ENCODE peak calls at places on chromosomes 6 and 20, in ten cellular contexts. One of them, this sample, is unnamed.

GRCh38 chr20:36572701-36573102 is 695 bp upstream of the TGIF2 start:
- DNase-seq in cardiac muscle cell: peak; percentile 28
- DNase-seq in fibroblast of pulmonary artery: no peak
- DNase-seq in transverse colon: peak; percentile 31
- DNase-seq in heart right ventricle: no peak
- DNase-seq in astrocyte of the spinal cord: no peak
- DNase-seq in endodermal cell: no peak
- DNase-seq in brain microvascular endothelial cell: peak; percentile 28
- DNase-seq in stomach: peak; percentile 36
- DNase-seq in fibroblast of mammary gland: peak; percentile 37
- DNase-seq in this sample: peak; percentile 35

GRCh38 chr6:71395731-71396409 is 107.3 kb downstream of the OGFRL1 start:
- DNase-seq in cardiac muscle cell: no peak
- DNase-seq in stomach: peak; percentile 32
- DNase-seq in astrocyte of the spinal cord: no peak
- DNase-seq in endodermal cell: no peak
- DNase-seq in fibroblast of pulmonary artery: no peak
- DNase-seq in fibroblast of mammary gland: no peak
- DNase-seq in brain microvascular endothelial cell: no peak
- DNase-seq in transverse colon: no peak
- DNase-seq in heart right ventricle: no peak
- DNase-seq in this sample: no peak

GRCh38 chr6:117469356-117469755 is 13.1 kb upstream of the DCBLD1 start:
- DNase-seq in stomach: no peak
- DNase-seq in brain microvascular endothelial cell: no peak
- DNase-seq in cardiac muscle cell: no peak
- DNase-seq in fibroblast of pulmonary artery: no peak
- DNase-seq in astrocyte of the spinal cord: no peak
- DNase-seq in endodermal cell: no peak
- DNase-seq in fibroblast of mammary gland: no peak
- DNase-seq in heart right ventricle: no peak
- DNase-seq in transverse colon: no peak
- DNase-seq in this sample: no peak

GRCh38 chr20:22757424-22758189 is 173.2 kb upstream of the FOXA2 start:
- DNase-seq in brain microvascular endothelial cell: no peak
- DNase-seq in fibroblast of mammary gland: no peak
- DNase-seq in heart right ventricle: no peak
- DNase-seq in stomach: no peak
- DNase-seq in astrocyte of the spinal cord: no peak
- DNase-seq in transverse colon: no peak
- DNase-seq in endodermal cell: no peak
- DNase-seq in cardiac muscle cell: no peak
- DNase-seq in fibroblast of pulmonary artery: no peak
- DNase-seq in this sample: no peak

GRCh38 chr6:26087284-26088115 is at the start of gene HFE:
- DNase-seq in transverse colon: peak; percentile 57
- DNase-seq in cardiac muscle cell: peak; percentile 68
- DNase-seq in heart right ventricle: peak; percentile 65
- DNase-seq in stomach: peak; percentile 51
- DNase-seq in astrocyte of the spinal cord: peak; percentile 64
- DNase-seq in brain microvascular endothelial cell: peak; percentile 38
- DNase-seq in fibroblast of mammary gland: peak; percentile 65
- DNase-seq in endodermal cell: peak; percentile 78
- DNase-seq in fibroblast of pulmonary artery: peak; percentile 60
- DNase-seq in this sample: peak; percentile 65

GRCh38 chr6:37531026-37531425 is 31.3 kb upstream of the CCDC167 start:
- DNase-seq in stomach: no peak
- DNase-seq in astrocyte of the spinal cord: peak; percentile 25
- DNase-seq in fibroblast of mammary gland: peak; percentile 18
- DNase-seq in brain microvascular endothelial cell: peak; percentile 49
- DNase-seq in heart right ventricle: no peak
- DNase-seq in endodermal cell: no peak
- DNase-seq in cardiac muscle cell: no peak
- DNase-seq in transverse colon: no peak
- DNase-seq in fibroblast of pulmonary artery: no peak
- DNase-seq in this sample: no peak

GRCh38 chr20:63023071-63023835 is 16.5 kb upstream of the BHLHE23 start:
- DNase-seq in transverse colon: no peak
- DNase-seq in endodermal cell: no peak
- DNase-seq in fibroblast of pulmonary artery: no peak
- DNase-seq in astrocyte of the spinal cord: no peak
- DNase-seq in stomach: no peak
- DNase-seq in cardiac muscle cell: no peak
- DNase-seq in heart right ventricle: no peak
- DNase-seq in brain microvascular endothelial cell: no peak
- DNase-seq in fibroblast of mammary gland: no peak
- DNase-seq in this sample: no peak

GRCh38 chr6:25601797-25602679 is 50.0 kb upstream of the SCGN start:
- DNase-seq in fibroblast of mammary gland: peak; percentile 78
- DNase-seq in fibroblast of pulmonary artery: peak; percentile 81
- DNase-seq in stomach: no peak
- DNase-seq in astrocyte of the spinal cord: peak; percentile 66
- DNase-seq in brain microvascular endothelial cell: no peak
- DNase-seq in transverse colon: no peak
- DNase-seq in cardiac muscle cell: peak; percentile 80
- DNase-seq in heart right ventricle: no peak
- DNase-seq in endodermal cell: no peak
- DNase-seq in this sample: peak; percentile 80

GRCh38 chr20:24702501-24703283 is 233.3 kb downstream of the SYNDIG1 start:
- DNase-seq in cardiac muscle cell: no peak
- DNase-seq in fibroblast of mammary gland: no peak
- DNase-seq in brain microvascular endothelial cell: no peak
- DNase-seq in astrocyte of the spinal cord: no peak
- DNase-seq in transverse colon: no peak
- DNase-seq in stomach: no peak
- DNase-seq in endodermal cell: peak; percentile 31
- DNase-seq in heart right ventricle: no peak
- DNase-seq in fibroblast of pulmonary artery: no peak
- DNase-seq in this sample: no peak

GRCh38 chr6:13703496-13703895 is 8.1 kb downstream of the RANBP9 start:
- DNase-seq in fibroblast of pulmonary artery: no peak
- DNase-seq in heart right ventricle: no peak
- DNase-seq in stomach: no peak
- DNase-seq in fibroblast of mammary gland: no peak
- DNase-seq in endodermal cell: no peak
- DNase-seq in cardiac muscle cell: no peak
- DNase-seq in brain microvascular endothelial cell: no peak
- DNase-seq in transverse colon: no peak
- DNase-seq in astrocyte of the spinal cord: no peak
- DNase-seq in this sample: no peak
- H3K4me3 ChIP-seq in fibroblast of pulmonary artery: no peak overlapping the region
- H3K4me3 ChIP-seq in heart right ventricle: no peak overlapping the region
- H3K4me3 ChIP-seq in stomach: no peak overlapping the region
- H3K4me3 ChIP-seq in fibroblast of mammary gland: no peak overlapping the region
- H3K4me3 ChIP-seq in endodermal cell: peak overlapping the region; percentile 4
- H3K4me3 ChIP-seq in cardiac muscle cell: no peak overlapping the region
- H3K4me3 ChIP-seq in brain microvascular endothelial cell: no peak overlapping the region
- H3K4me3 ChIP-seq in transverse colon: no peak overlapping the region
- H3K4me3 ChIP-seq in astrocyte of the spinal cord: no peak overlapping the region
- H3K4me3 ChIP-seq in this sample: no peak overlapping the region

GRCh38 chr6:62283828-62284411 is 2.1 kb downstream of the KHDRBS2 start:
- DNase-seq in fibroblast of mammary gland: peak; percentile 28
- DNase-seq in stomach: no peak
- DNase-seq in astrocyte of the spinal cord: peak; percentile 1
- DNase-seq in transverse colon: no peak
- DNase-seq in endodermal cell: peak; percentile 46
- DNase-seq in fibroblast of pulmonary artery: peak; percentile 24
- DNase-seq in cardiac muscle cell: peak; percentile 4
- DNase-seq in brain microvascular endothelial cell: peak; percentile 14
- DNase-seq in heart right ventricle: peak; percentile 4
- DNase-seq in this sample: peak; percentile 32
- TF ChIP-seq CTCF in fibroblast of mammary gland: peak; percentile 46
- TF ChIP-seq CTCF in stomach: peak; percentile 17
- TF ChIP-seq CTCF in astrocyte of the spinal cord: peak; percentile 30
- TF ChIP-seq CTCF in transverse colon: peak; percentile 42
- TF ChIP-seq CTCF in endodermal cell: peak; percentile 85
- TF ChIP-seq CTCF in fibroblast of pulmonary artery: peak; percentile 45
- TF ChIP-seq CTCF in cardiac muscle cell: peak; percentile 34
- TF ChIP-seq CTCF in brain microvascular endothelial cell: no peak
- TF ChIP-seq CTCF in heart right ventricle: peak; percentile 47
- TF ChIP-seq CTCF in this sample: peak; percentile 45

GRCh38 chr6:152698692-152699091 is 995 bp downstream of the MYCT1 start:
- DNase-seq in cardiac muscle cell: no peak
- DNase-seq in fibroblast of mammary gland: no peak
- DNase-seq in brain microvascular endothelial cell: no peak
- DNase-seq in astrocyte of the spinal cord: no peak
- DNase-seq in fibroblast of pulmonary artery: peak; percentile 31
- DNase-seq in transverse colon: no peak
- DNase-seq in endodermal cell: no peak
- DNase-seq in heart right ventricle: no peak
- DNase-seq in stomach: no peak
- DNase-seq in this sample: no peak
- H3K4me3 ChIP-seq in cardiac muscle cell: no peak overlapping the region
- H3K4me3 ChIP-seq in fibroblast of mammary gland: no peak overlapping the region
- H3K4me3 ChIP-seq in brain microvascular endothelial cell: no peak overlapping the region
- H3K4me3 ChIP-seq in astrocyte of the spinal cord: no peak overlapping the region
- H3K4me3 ChIP-seq in fibroblast of pulmonary artery: peak overlapping the region; percentile 54
- H3K4me3 ChIP-seq in transverse colon: no peak overlapping the region
- H3K4me3 ChIP-seq in endodermal cell: no peak overlapping the region
- H3K4me3 ChIP-seq in heart right ventricle: peak overlapping the region; percentile 51
- H3K4me3 ChIP-seq in stomach: no peak overlapping the region
- H3K4me3 ChIP-seq in this sample: no peak overlapping the region

GRCh38 chr20:47230811-47231256 is 125.7 kb downstream of the ZMYND8 start:
- DNase-seq in astrocyte of the spinal cord: no peak
- DNase-seq in cardiac muscle cell: no peak
- DNase-seq in stomach: no peak
- DNase-seq in heart right ventricle: no peak
- DNase-seq in brain microvascular endothelial cell: peak; percentile 43
- DNase-seq in transverse colon: no peak
- DNase-seq in fibroblast of mammary gland: no peak
- DNase-seq in fibroblast of pulmonary artery: no peak
- DNase-seq in endodermal cell: no peak
- DNase-seq in this sample: no peak

GRCh38 chr20:47233333-47234188 is 122.9 kb downstream of the ZMYND8 start:
- DNase-seq in transverse colon: no peak
- DNase-seq in fibroblast of mammary gland: peak; percentile 73
- DNase-seq in stomach: no peak
- DNase-seq in heart right ventricle: no peak
- DNase-seq in endodermal cell: no peak
- DNase-seq in astrocyte of the spinal cord: peak; percentile 53
- DNase-seq in brain microvascular endothelial cell: no peak
- DNase-seq in cardiac muscle cell: peak; percentile 47
- DNase-seq in fibroblast of pulmonary artery: peak; percentile 26
- DNase-seq in this sample: peak; percentile 53

GRCh38 chr20:47228654-47229053 is 127.8 kb downstream of the ZMYND8 start:
- DNase-seq in fibroblast of pulmonary artery: no peak
- DNase-seq in stomach: no peak
- DNase-seq in transverse colon: no peak
- DNase-seq in heart right ventricle: peak; percentile 25
- DNase-seq in brain microvascular endothelial cell: no peak
- DNase-seq in fibroblast of mammary gland: no peak
- DNase-seq in endodermal cell: no peak
- DNase-seq in cardiac muscle cell: no peak
- DNase-seq in astrocyte of the spinal cord: no peak
- DNase-seq in this sample: no peak

GRCh38 chr20:47232518-47232917 is 124.0 kb downstream of the ZMYND8 start:
- DNase-seq in astrocyte of the spinal cord: no peak
- DNase-seq in endodermal cell: no peak
- DNase-seq in cardiac muscle cell: no peak
- DNase-seq in transverse colon: no peak
- DNase-seq in fibroblast of mammary gland: no peak
- DNase-seq in heart right ventricle: no peak
- DNase-seq in fibroblast of pulmonary artery: no peak
- DNase-seq in brain microvascular endothelial cell: no peak
- DNase-seq in stomach: no peak
- DNase-seq in this sample: no peak

GRCh38 chr20:47231382-47232042 is 125.0 kb downstream of the ZMYND8 start:
- DNase-seq in heart right ventricle: no peak
- DNase-seq in fibroblast of pulmonary artery: peak; percentile 63
- DNase-seq in brain microvascular endothelial cell: peak; percentile 56
- DNase-seq in stomach: no peak
- DNase-seq in astrocyte of the spinal cord: peak; percentile 84
- DNase-seq in fibroblast of mammary gland: no peak
- DNase-seq in cardiac muscle cell: peak; percentile 61
- DNase-seq in endodermal cell: no peak
- DNase-seq in transverse colon: no peak
- DNase-seq in this sample: peak; percentile 89
- TF ChIP-seq CTCF in heart right ventricle: no peak
- TF ChIP-seq CTCF in fibroblast of pulmonary artery: no peak
- TF ChIP-seq CTCF in brain microvascular endothelial cell: peak; percentile 37
- TF ChIP-seq CTCF in stomach: no peak
- TF ChIP-seq CTCF in astrocyte of the spinal cord: peak; percentile 26
- TF ChIP-seq CTCF in fibroblast of mammary gland: no peak
- TF ChIP-seq CTCF in cardiac muscle cell: no peak
- TF ChIP-seq CTCF in endodermal cell: no peak
- TF ChIP-seq CTCF in transverse colon: no peak
- TF ChIP-seq CTCF in this sample: peak; percentile 58

GRCh38 chr6:150177260-150178246 is 34.7 kb downstream of the PPP1R14C start:
- DNase-seq in transverse colon: peak; percentile 52
- DNase-seq in stomach: no peak
- DNase-seq in astrocyte of the spinal cord: peak; percentile 55
- DNase-seq in cardiac muscle cell: no peak
- DNase-seq in fibroblast of pulmonary artery: no peak
- DNase-seq in fibroblast of mammary gland: peak; percentile 17
- DNase-seq in endodermal cell: no peak
- DNase-seq in heart right ventricle: peak; percentile 52
- DNase-seq in brain microvascular endothelial cell: peak; percentile 22
- DNase-seq in this sample: peak; percentile 13

GRCh38 chr6:150176152-150176551 is 33.3 kb downstream of the PPP1R14C start:
- DNase-seq in fibroblast of mammary gland: no peak
- DNase-seq in heart right ventricle: peak; percentile 59
- DNase-seq in cardiac muscle cell: no peak
- DNase-seq in fibroblast of pulmonary artery: no peak
- DNase-seq in stomach: peak; percentile 48
- DNase-seq in transverse colon: peak; percentile 86
- DNase-seq in brain microvascular endothelial cell: no peak
- DNase-seq in astrocyte of the spinal cord: no peak
- DNase-seq in endodermal cell: no peak
- DNase-seq in this sample: no peak

GRCh38 chr6:150176659-150177058 is 33.8 kb downstream of the PPP1R14C start:
- DNase-seq in heart right ventricle: no peak
- DNase-seq in cardiac muscle cell: no peak
- DNase-seq in endodermal cell: no peak
- DNase-seq in stomach: no peak
- DNase-seq in transverse colon: no peak
- DNase-seq in fibroblast of pulmonary artery: no peak
- DNase-seq in brain microvascular endothelial cell: no peak
- DNase-seq in astrocyte of the spinal cord: no peak
- DNase-seq in fibroblast of mammary gland: no peak
- DNase-seq in this sample: no peak

GRCh38 chr6:150172929-150173328 is 30.1 kb downstream of the PPP1R14C start:
- DNase-seq in endodermal cell: no peak
- DNase-seq in heart right ventricle: no peak
- DNase-seq in transverse colon: no peak
- DNase-seq in astrocyte of the spinal cord: no peak
- DNase-seq in stomach: no peak
- DNase-seq in cardiac muscle cell: no peak
- DNase-seq in fibroblast of pulmonary artery: no peak
- DNase-seq in fibroblast of mammary gland: no peak
- DNase-seq in brain microvascular endothelial cell: no peak
- DNase-seq in this sample: no peak

DNA sequence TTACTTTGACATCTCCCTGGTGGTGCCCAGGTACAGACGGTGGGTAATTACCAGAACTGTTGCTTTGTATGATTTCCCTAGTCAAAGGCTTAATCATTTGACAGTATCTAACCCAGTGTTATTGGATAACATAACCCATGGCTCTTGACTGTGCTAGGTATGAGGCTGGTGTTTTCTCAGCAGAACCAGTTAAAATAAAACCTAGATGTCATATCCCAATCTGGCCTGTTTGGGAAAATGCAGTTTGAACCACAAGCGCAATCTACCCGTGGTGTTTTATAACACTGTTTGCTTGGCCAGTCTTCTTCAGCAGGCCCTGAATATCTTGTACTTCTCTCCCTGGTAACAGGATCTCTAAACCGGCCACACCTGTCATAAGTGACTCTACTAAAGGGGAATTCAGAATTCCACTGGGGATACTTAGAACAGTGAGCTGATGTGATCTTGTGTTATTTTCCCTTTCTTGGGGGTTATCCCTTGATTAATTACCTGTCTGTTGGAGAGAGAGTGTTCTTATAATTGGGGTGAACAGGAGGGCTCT is 32.8 kb downstream of the PPP1R14C start:
- DNase-seq in fibroblast of pulmonary artery: no peak
- DNase-seq in heart right ventricle: no peak
- DNase-seq in fibroblast of mammary gland: no peak
- DNase-seq in stomach: no peak
- DNase-seq in brain microvascular endothelial cell: no peak
- DNase-seq in cardiac muscle cell: no peak
- DNase-seq in astrocyte of the spinal cord: no peak
- DNase-seq in transverse colon: no peak
- DNase-seq in endodermal cell: no peak
- DNase-seq in this sample: no peak
- H3K4me3 ChIP-seq in fibroblast of pulmonary artery: no peak overlapping the region
- H3K4me3 ChIP-seq in heart right ventricle: no peak overlapping the region
- H3K4me3 ChIP-seq in fibroblast of mammary gland: no peak overlapping the region
- H3K4me3 ChIP-seq in stomach: no peak overlapping the region
- H3K4me3 ChIP-seq in brain microvascular endothelial cell: no peak overlapping the region
- H3K4me3 ChIP-seq in cardiac muscle cell: no peak overlapping the region
- H3K4me3 ChIP-seq in astrocyte of the spinal cord: no peak overlapping the region
- H3K4me3 ChIP-seq in transverse colon: no peak overlapping the region
- H3K4me3 ChIP-seq in endodermal cell: no peak overlapping the region
- H3K4me3 ChIP-seq in this sample: no peak overlapping the region

This sample was measured in choroid plexus epithelial cell.